ENCODE peak calls at places on chromosomes 12 and 14, in seven cellular contexts. C is neuronal stem cell, W is mesenchymal stem cell, H is astrocyte, V is GM23248, N is fibroblast of lung, J is HCT116. G is an unnamed sample.

GRCh38 chr14:58072288-58073071 is 79.5 kb downstream of the ARMH4 start:
- DNase-seq in C (peak), W (peak), H (peak), V (peak), N (peak), J (peak), G (peak)

GRCh38 chr12:92717202-92717601 is 14.4 kb downstream of the PLEKHG7 start:
- DNase-seq in C (no peak), W (peak), H (peak), V (peak), N (peak), J (peak), G (no peak)

GRCh38 chr14:64718762-64719161 is 14.5 kb downstream of the PLEKHG3 start:
- DNase-seq in C (no peak), W (no peak), H (no peak), V (no peak), N (no peak), J (no peak), G (no peak)

GRCh38 chr12:90253674-90254181 is 545.1 kb upstream of the ATP2B1 start:
- DNase-seq in C (no peak), W (peak), H (peak), V (peak), N (peak), J (peak), G (no peak)

GRCh38 chr12:263574-263973 is 938 bp upstream of the SLC6A13 start:
- DNase-seq in C (no peak), W (no peak), H (peak), V (peak), N (no peak), J (no peak), G (no peak)

GRCh38 chr14:74551903-74552371 is 58.4 kb downstream of the ISCA2 start:
- DNase-seq in C (no peak), W (no peak), H (no peak), V (peak), N (peak), J (no peak), G (no peak)

GRCh38 chr14:75523771-75524171 is 1.5 kb downstream of the BATF start:
- DNase-seq in C (no peak), W (peak), H (no peak), V (peak), N (peak), J (no peak), G (no peak)

GRCh38 chr14:34472706-34473279 is 10.8 kb upstream of the SPTSSA start:
- DNase-seq in C (no peak), W (no peak), H (no peak), V (no peak), N (no peak), J (no peak), G (no peak)

GRCh38 chr14:78399316-78399889 is 229.2 kb downstream of the NRXN3 start:
- DNase-seq in C (peak), W (no peak), H (no peak), V (peak), N (peak), J (no peak), G (no peak)

GRCh38 chr14:65377576-65377975 is 35.0 kb upstream of the FUT8 start:
- DNase-seq in C (no peak), W (peak), H (no peak), V (peak), N (peak), J (no peak), G (no peak)

GRCh38 chr14:81275995-81276698 is 55.4 kb upstream of the GTF2A1 start:
- DNase-seq in C (no peak), W (no peak), H (no peak), V (no peak), N (no peak), J (no peak), G (no peak)

GRCh38 chr12:106645074-106645421 is 62.2 kb downstream of the RFX4 start:
- DNase-seq in C (no peak), W (no peak), H (peak), V (no peak), N (no peak), J (no peak), G (no peak)

GRCh38 chr12:14244876-14245669 is 120.4 kb upstream of the ATF7IP start:
- DNase-seq in C (no peak), W (no peak), H (no peak), V (no peak), N (no peak), J (no peak), G (no peak)

GRCh38 chr14:98411154-98411553 is 860.8 kb downstream of the BCL11B start:
- DNase-seq in C (no peak), W (no peak), H (no peak), V (no peak), N (no peak), J (no peak), G (no peak)

GRCh38 chr14:101966742-101967141 is 2.4 kb downstream of the DYNC1H1 start:
- DNase-seq in C (no peak), W (no peak), H (no peak), V (no peak), N (no peak), J (no peak), G (no peak)
- H3K9ac ChIP-seq in C (no peak), W (peak), H (peak), V (peak), N (no peak), J (peak), G (no peak)

GRCh38 chr12:21138016-21138415 is 7.0 kb downstream of the SLCO1B1 start:
- DNase-seq in C (no peak), W (no peak), H (no peak), V (no peak), N (no peak), J (no peak), G (no peak)
- H3K9ac ChIP-seq in C (no peak), W (no peak), H (no peak), V (no peak), N (no peak), J (no peak), G (no peak)

GRCh38 chr14:22556990-22557623 is 31.9 kb downstream of the DAD1 start:
- DNase-seq in C (peak), W (peak), H (peak), V (peak), N (peak), J (peak), G (peak)

GRCh38 chr14:22555573-22556011 is 33.4 kb downstream of the DAD1 start:
- DNase-seq in C (no peak), W (no peak), H (peak), V (peak), N (no peak), J (no peak), G (no peak)

GRCh38 chr14:22553445-22553844 is 35.6 kb downstream of the DAD1 start:
- DNase-seq in C (no peak), W (no peak), H (no peak), V (no peak), N (no peak), J (no peak), G (no peak)

GRCh38 chr14:22556021-22556989 is 32.7 kb downstream of the DAD1 start:
- DNase-seq in C (no peak), W (peak), H (peak), V (peak), N (peak), J (no peak), G (no peak)

GRCh38 chr14:22554706-22555572 is 34.1 kb downstream of the DAD1 start:
- DNase-seq in C (no peak), W (no peak), H (no peak), V (no peak), N (no peak), J (no peak), G (no peak)
- H3K9ac ChIP-seq in C (no peak), W (no peak), H (no peak), V (no peak), N (no peak), J (no peak), G (no peak)

GRCh38 chr12:121812320-121812871 is 8.6 kb downstream of the SETD1B start:
- DNase-seq in C (peak), W (peak), H (peak), V (peak), N (peak), J (no peak), G (no peak)
- H3K9ac ChIP-seq in C (peak), W (peak), H (peak), V (peak), N (peak), J (peak), G (peak)

G was measured in NT2/D1.